ENCODE peak calls at places on chromosomes 2 and 18, in seven cellular contexts. B, C, M, E, K, O and G are unnamed samples.

GRCh38 chr18:45456076-45457066 is 158.9 kb upstream of the SLC14A2 start:
- DNase-seq in B (no peak), C (no peak), M (no peak), E (no peak), K (no peak), O (peak), G (no peak)

GRCh38 chr2:237910576-237911362 is 51.3 kb downstream of the RAMP1 start:
- DNase-seq in B (no peak), C (no peak), M (no peak), E (no peak), K (no peak), O (no peak), G (no peak)

GRCh38 chr2:11128258-11128951 is 26.9 kb upstream of the SLC66A3 start:
- DNase-seq in B (no peak), C (no peak), M (peak), E (peak), K (no peak), O (peak), G (no peak)

GRCh38 chr2:234978466-234979203 is 26.8 kb downstream of the SH3BP4 start:
- DNase-seq in B (no peak), C (no peak), M (peak), E (peak), K (no peak), O (peak), G (no peak)

GRCh38 chr2:235432741-235433520 is 60.9 kb upstream of the AGAP1 start:
- DNase-seq in B (no peak), C (no peak), M (no peak), E (peak), K (no peak), O (no peak), G (no peak)

GRCh38 chr2:11342561-11343343 is 1.7 kb downstream of the ROCK2 start:
- DNase-seq in B (no peak), C (peak), M (peak), E (peak), K (no peak), O (peak), G (no peak)

GRCh38 chr2:179543361-179543901 is 278.8 kb upstream of the SESTD1 start:
- DNase-seq in B (peak), C (peak), M (peak), E (no peak), K (no peak), O (peak), G (no peak)

GRCh38 chr2:221460136-221460535 is 112.0 kb downstream of the EPHA4 start:
- DNase-seq in B (no peak), C (no peak), M (no peak), E (no peak), K (no peak), O (no peak), G (no peak)

GRCh38 chr2:234995332-234996007 is 43.7 kb downstream of the SH3BP4 start:
- DNase-seq in B (no peak), C (no peak), M (no peak), E (no peak), K (no peak), O (no peak), G (no peak)

GRCh38 chr2:159200498-159200897 is 86.0 kb downstream of the WDSUB1 start:
- DNase-seq in B (no peak), C (no peak), M (no peak), E (no peak), K (no peak), O (peak), G (no peak)

GRCh38 chr2:86323273-86323672 is 14.2 kb downstream of the REEP1 start:
- DNase-seq in B (peak), C (no peak), M (no peak), E (no peak), K (no peak), O (no peak), G (no peak)

GRCh38 chr18:7872569-7872968 is 305.5 kb downstream of the PTPRM start:
- DNase-seq in B (no peak), C (no peak), M (peak), E (peak), K (no peak), O (peak), G (no peak)

GRCh38 chr18:10041180-10041579 is 127.4 kb downstream of the VAPA start:
- DNase-seq in B (no peak), C (no peak), M (no peak), E (peak), K (no peak), O (no peak), G (no peak)

GRCh38 chr2:174540893-174541292 is 54.1 kb upstream of the GPR155 start:
- DNase-seq in B (no peak), C (no peak), M (no peak), E (no peak), K (no peak), O (no peak), G (no peak)

GRCh38 chr2:174535083-174535482 is 48.3 kb upstream of the GPR155 start:
- DNase-seq in B (no peak), C (no peak), M (no peak), E (no peak), K (no peak), O (no peak), G (no peak)

GRCh38 chr2:174535757-174536703 is 49.2 kb upstream of the GPR155 start:
- DNase-seq in B (no peak), C (no peak), M (peak), E (no peak), K (peak), O (no peak), G (peak)
- H3K27ac ChIP-seq in B (no peak), C (no peak), M (no peak), E (no peak), K (no peak), O (no peak), G (peak)

GRCh38 chr18:48136544-48137353 is 206.3 kb upstream of the SMAD2 start:
- DNase-seq in B (peak), C (peak), M (no peak), E (no peak), K (peak), O (peak), G (no peak)
- TF ChIP-seq EZH2 in B (peak), C (peak), M (no peak), E (peak), K (peak), O (no peak), G (peak)

GRCh38 chr2:26017464-26018183 is 16.3 kb upstream of the RAB10 start:
- DNase-seq in B (no peak), C (no peak), M (no peak), E (no peak), K (no peak), O (peak), G (no peak)
- H3K27ac ChIP-seq in B (no peak), C (no peak), M (peak), E (no peak), K (no peak), O (peak), G (peak)

GRCh38 chr2:232501794-232502499 is 14.3 kb upstream of the ECEL1 start:
- DNase-seq in B (no peak), C (no peak), M (no peak), E (no peak), K (no peak), O (no peak), G (no peak)

GRCh38 chr2:232502901-232503791 is 15.5 kb upstream of the ECEL1 start:
- DNase-seq in B (peak), C (peak), M (no peak), E (no peak), K (no peak), O (peak), G (no peak)

GRCh38 chr2:232504438-232504837 is 15.8 kb upstream of the PRSS56 start:
- DNase-seq in B (peak), C (no peak), M (no peak), E (no peak), K (no peak), O (no peak), G (no peak)

GRCh38 chr2:232502513-232502900 is 14.9 kb upstream of the ECEL1 start:
- DNase-seq in B (peak), C (no peak), M (no peak), E (no peak), K (no peak), O (peak), G (no peak)

DNA sequence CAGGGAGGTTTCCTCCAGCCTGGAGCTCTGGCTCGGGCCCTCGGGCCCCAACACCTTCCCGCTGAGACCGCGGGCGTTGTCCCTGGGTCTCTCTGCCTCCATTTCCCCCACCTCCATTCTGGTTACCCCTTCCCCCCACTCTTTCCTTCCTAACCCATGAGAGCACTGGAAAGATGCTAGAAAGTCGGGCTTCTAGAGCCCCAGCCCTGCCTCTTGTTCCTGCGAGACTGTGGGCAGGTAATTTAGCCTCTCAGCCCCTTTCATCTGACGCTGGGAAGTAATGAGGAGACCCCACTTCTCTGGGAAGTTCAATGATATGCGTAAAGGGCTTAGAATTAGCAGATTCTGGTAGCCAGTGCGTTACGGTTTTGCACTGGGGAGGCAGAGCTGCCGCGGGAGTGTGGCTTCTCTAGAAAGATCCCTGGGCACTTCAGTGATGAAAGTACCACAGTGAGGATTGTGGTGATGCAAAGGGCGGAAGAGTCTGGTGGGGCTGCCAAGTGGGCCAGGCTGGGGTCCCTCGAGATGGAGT is 16.2 kb upstream of the ECEL1 start:
- DNase-seq in B (no peak), C (no peak), M (no peak), E (no peak), K (no peak), O (no peak), G (no peak)
- TF ChIP-seq EZH2 in B (peak), C (peak), M (no peak), E (peak), K (no peak), O (peak), G (peak)